ENCODE peak calls at places on chromosomes 3 and 15, in nine cellular contexts. One of them, this sample, is unnamed.

GRCh38 chr15:96355561-96356129 is 25.1 kb downstream of the NR2F2 start:
- DNase-seq in cardiac muscle cell: no peak
- DNase-seq in lung: no peak
- DNase-seq in esophagus muscularis mucosa: no peak
- DNase-seq in brain microvascular endothelial cell: no peak
- DNase-seq in upper lobe of right lung: no peak
- DNase-seq in left ventricle myocardium inferior: no peak
- DNase-seq in transverse colon: no peak
- DNase-seq in K562: no peak
- DNase-seq in this sample: no peak

GRCh38 chr3:150370129-150370602 is 37.9 kb upstream of the TSC22D2 start:
- DNase-seq in lung: peak; percentile 72
- DNase-seq in cardiac muscle cell: peak; percentile 58
- DNase-seq in K562: peak; percentile 44
- DNase-seq in esophagus muscularis mucosa: peak; percentile 93
- DNase-seq in upper lobe of right lung: no peak
- DNase-seq in left ventricle myocardium inferior: no peak
- DNase-seq in transverse colon: peak; percentile 39
- DNase-seq in brain microvascular endothelial cell: peak; percentile 97
- DNase-seq in this sample: peak; percentile 94

GRCh38 chr15:59885832-59886231 is 118.3 kb upstream of the FOXB1 start:
- DNase-seq in transverse colon: no peak
- DNase-seq in left ventricle myocardium inferior: no peak
- DNase-seq in brain microvascular endothelial cell: no peak
- DNase-seq in cardiac muscle cell: peak; percentile 18
- DNase-seq in esophagus muscularis mucosa: no peak
- DNase-seq in lung: no peak
- DNase-seq in K562: no peak
- DNase-seq in upper lobe of right lung: no peak
- DNase-seq in this sample: no peak

GRCh38 chr3:39143051-39143885 is 10.1 kb downstream of the CSRNP1 start:
- DNase-seq in cardiac muscle cell: no peak
- DNase-seq in upper lobe of right lung: no peak
- DNase-seq in left ventricle myocardium inferior: no peak
- DNase-seq in brain microvascular endothelial cell: no peak
- DNase-seq in K562: no peak
- DNase-seq in lung: no peak
- DNase-seq in esophagus muscularis mucosa: no peak
- DNase-seq in transverse colon: no peak
- DNase-seq in this sample: no peak

GRCh38 chr3:128847631-128848370 is 31.6 kb upstream of the ACAD9 start:
- DNase-seq in K562: no peak
- DNase-seq in brain microvascular endothelial cell: no peak
- DNase-seq in lung: no peak
- DNase-seq in cardiac muscle cell: no peak
- DNase-seq in esophagus muscularis mucosa: no peak
- DNase-seq in upper lobe of right lung: no peak
- DNase-seq in left ventricle myocardium inferior: no peak
- DNase-seq in transverse colon: no peak
- DNase-seq in this sample: no peak

GRCh38 chr3:124277516-124277890 is 285.6 kb upstream of the ROPN1 start:
- DNase-seq in lung: no peak
- DNase-seq in K562: no peak
- DNase-seq in transverse colon: peak; percentile 34
- DNase-seq in upper lobe of right lung: no peak
- DNase-seq in cardiac muscle cell: no peak
- DNase-seq in left ventricle myocardium inferior: no peak
- DNase-seq in brain microvascular endothelial cell: no peak
- DNase-seq in esophagus muscularis mucosa: no peak
- DNase-seq in this sample: no peak

GRCh38 chr3:18505056-18505455 is 79.9 kb upstream of the SATB1 start:
- DNase-seq in cardiac muscle cell: no peak
- DNase-seq in transverse colon: no peak
- DNase-seq in esophagus muscularis mucosa: no peak
- DNase-seq in brain microvascular endothelial cell: no peak
- DNase-seq in lung: no peak
- DNase-seq in K562: no peak
- DNase-seq in left ventricle myocardium inferior: no peak
- DNase-seq in upper lobe of right lung: no peak
- DNase-seq in this sample: no peak

GRCh38 chr3:134338516-134339261 is 35.6 kb downstream of the AMOTL2 start:
- DNase-seq in upper lobe of right lung: no peak
- DNase-seq in left ventricle myocardium inferior: no peak
- DNase-seq in transverse colon: no peak
- DNase-seq in esophagus muscularis mucosa: no peak
- DNase-seq in K562: no peak
- DNase-seq in lung: no peak
- DNase-seq in cardiac muscle cell: no peak
- DNase-seq in brain microvascular endothelial cell: no peak
- DNase-seq in this sample: no peak

DNA sequence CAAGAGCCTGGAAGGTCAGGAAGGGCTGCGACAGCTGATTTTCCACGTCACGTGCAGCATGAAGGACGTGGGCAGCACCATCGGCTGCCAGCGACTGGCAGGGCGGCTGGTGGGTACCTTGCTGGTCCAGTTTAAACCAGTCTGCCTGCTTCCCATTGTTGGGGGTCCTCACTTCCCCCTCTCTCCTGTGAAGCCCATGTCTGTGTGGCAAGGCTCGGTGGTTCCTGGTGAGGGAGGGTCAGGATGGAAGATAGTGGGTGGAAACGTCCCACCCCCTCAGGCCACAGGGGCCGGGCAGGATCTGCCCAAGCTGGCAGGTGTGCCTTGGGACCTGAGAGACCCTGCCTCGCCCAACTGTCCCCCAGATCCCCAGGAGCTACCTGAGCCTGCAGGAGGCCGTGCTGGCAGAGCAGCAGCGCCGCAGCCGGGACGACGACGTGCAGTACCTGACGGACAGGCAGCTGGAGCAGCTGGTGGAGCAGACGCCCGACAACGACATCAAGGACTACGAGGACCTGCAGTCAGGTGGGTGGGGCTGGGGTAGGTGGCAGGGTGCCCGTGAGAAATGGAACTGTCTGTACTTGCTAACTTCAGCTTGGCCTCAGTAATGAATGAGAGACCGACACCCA is 108.2 kb downstream of the LRRK1 start:
- DNase-seq in left ventricle myocardium inferior: no peak
- DNase-seq in cardiac muscle cell: no peak
- DNase-seq in brain microvascular endothelial cell: no peak
- DNase-seq in upper lobe of right lung: peak; percentile 58
- DNase-seq in K562: no peak
- DNase-seq in lung: peak; percentile 27
- DNase-seq in esophagus muscularis mucosa: peak; percentile 79
- DNase-seq in transverse colon: peak; percentile 8
- DNase-seq in this sample: no peak
- H3K36me3 ChIP-seq in left ventricle myocardium inferior: peaks cover 4% of the 10 kb centered on the region
- H3K36me3 ChIP-seq in cardiac muscle cell: no peaks in the 10 kb centered on the region
- H3K36me3 ChIP-seq in brain microvascular endothelial cell: no peaks in the 10 kb centered on the region
- H3K36me3 ChIP-seq in upper lobe of right lung: peaks cover 12% of the 10 kb centered on the region
- H3K36me3 ChIP-seq in K562: no peaks in the 10 kb centered on the region
- H3K36me3 ChIP-seq in lung: no peaks in the 10 kb centered on the region
- H3K36me3 ChIP-seq in esophagus muscularis mucosa: peaks cover 38% of the 10 kb centered on the region
- H3K36me3 ChIP-seq in transverse colon: no peaks in the 10 kb centered on the region
- H3K36me3 ChIP-seq in this sample: peaks cover 1% of the 10 kb centered on the region

DNA sequence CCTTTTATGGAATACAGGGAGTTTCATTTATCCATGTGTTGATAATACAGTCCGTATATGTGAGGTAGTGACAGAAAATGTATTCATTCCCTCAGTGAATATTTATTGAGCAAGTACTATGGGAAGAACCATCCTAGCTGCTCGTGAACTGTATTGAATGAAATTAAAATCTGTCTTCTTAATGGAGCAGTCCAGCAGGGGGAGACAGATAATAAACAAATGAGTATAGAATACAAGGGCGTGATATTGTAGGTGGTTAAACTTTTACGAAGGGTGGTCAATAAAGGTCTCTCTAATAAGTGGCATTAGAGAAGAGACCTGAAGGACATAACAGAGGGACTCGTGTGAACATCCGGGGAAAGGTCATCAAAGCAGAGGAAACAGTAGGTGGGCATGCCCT is 62.7 kb upstream of the OSTN start:
- DNase-seq in lung: no peak
- DNase-seq in cardiac muscle cell: peak; percentile 7
- DNase-seq in brain microvascular endothelial cell: peak; percentile 46
- DNase-seq in transverse colon: no peak
- DNase-seq in left ventricle myocardium inferior: no peak
- DNase-seq in K562: no peak
- DNase-seq in upper lobe of right lung: no peak
- DNase-seq in esophagus muscularis mucosa: no peak
- DNase-seq in this sample: no peak
- TF ChIP-seq CTCF in lung: no peak
- TF ChIP-seq CTCF in cardiac muscle cell: peak; percentile 38
- TF ChIP-seq CTCF in brain microvascular endothelial cell: peak; percentile 43
- TF ChIP-seq CTCF in transverse colon: peak; percentile 10
- TF ChIP-seq CTCF in left ventricle myocardium inferior: peak; percentile 51
- TF ChIP-seq CTCF in K562: peak; percentile 10
- TF ChIP-seq CTCF in upper lobe of right lung: peak; percentile 38
- TF ChIP-seq CTCF in esophagus muscularis mucosa: peak; percentile 24
- TF ChIP-seq CTCF in this sample: no peak

GRCh38 chr3:168249048-168249538 is 153.4 kb upstream of the GOLIM4 start:
- DNase-seq in upper lobe of right lung: no peak
- DNase-seq in left ventricle myocardium inferior: no peak
- DNase-seq in brain microvascular endothelial cell: peak; percentile 22
- DNase-seq in cardiac muscle cell: no peak
- DNase-seq in esophagus muscularis mucosa: no peak
- DNase-seq in transverse colon: no peak
- DNase-seq in lung: no peak
- DNase-seq in K562: no peak
- DNase-seq in this sample: no peak

GRCh38 chr3:168251371-168251770 is 155.6 kb upstream of the GOLIM4 start:
- DNase-seq in cardiac muscle cell: peak; percentile 25
- DNase-seq in brain microvascular endothelial cell: no peak
- DNase-seq in transverse colon: no peak
- DNase-seq in lung: no peak
- DNase-seq in K562: no peak
- DNase-seq in left ventricle myocardium inferior: no peak
- DNase-seq in upper lobe of right lung: no peak
- DNase-seq in esophagus muscularis mucosa: no peak
- DNase-seq in this sample: no peak

GRCh38 chr3:168248383-168249047 is 152.8 kb upstream of the GOLIM4 start:
- DNase-seq in left ventricle myocardium inferior: no peak
- DNase-seq in esophagus muscularis mucosa: no peak
- DNase-seq in brain microvascular endothelial cell: peak; percentile 16
- DNase-seq in cardiac muscle cell: peak; percentile 79
- DNase-seq in upper lobe of right lung: peak; percentile 73
- DNase-seq in lung: no peak
- DNase-seq in K562: no peak
- DNase-seq in transverse colon: no peak
- DNase-seq in this sample: no peak

GRCh38 chr3:168250415-168250861 is 154.7 kb upstream of the GOLIM4 start:
- DNase-seq in esophagus muscularis mucosa: no peak
- DNase-seq in brain microvascular endothelial cell: peak; percentile 11
- DNase-seq in transverse colon: no peak
- DNase-seq in left ventricle myocardium inferior: no peak
- DNase-seq in K562: no peak
- DNase-seq in cardiac muscle cell: peak; percentile 36
- DNase-seq in upper lobe of right lung: no peak
- DNase-seq in lung: no peak
- DNase-seq in this sample: no peak

DNA sequence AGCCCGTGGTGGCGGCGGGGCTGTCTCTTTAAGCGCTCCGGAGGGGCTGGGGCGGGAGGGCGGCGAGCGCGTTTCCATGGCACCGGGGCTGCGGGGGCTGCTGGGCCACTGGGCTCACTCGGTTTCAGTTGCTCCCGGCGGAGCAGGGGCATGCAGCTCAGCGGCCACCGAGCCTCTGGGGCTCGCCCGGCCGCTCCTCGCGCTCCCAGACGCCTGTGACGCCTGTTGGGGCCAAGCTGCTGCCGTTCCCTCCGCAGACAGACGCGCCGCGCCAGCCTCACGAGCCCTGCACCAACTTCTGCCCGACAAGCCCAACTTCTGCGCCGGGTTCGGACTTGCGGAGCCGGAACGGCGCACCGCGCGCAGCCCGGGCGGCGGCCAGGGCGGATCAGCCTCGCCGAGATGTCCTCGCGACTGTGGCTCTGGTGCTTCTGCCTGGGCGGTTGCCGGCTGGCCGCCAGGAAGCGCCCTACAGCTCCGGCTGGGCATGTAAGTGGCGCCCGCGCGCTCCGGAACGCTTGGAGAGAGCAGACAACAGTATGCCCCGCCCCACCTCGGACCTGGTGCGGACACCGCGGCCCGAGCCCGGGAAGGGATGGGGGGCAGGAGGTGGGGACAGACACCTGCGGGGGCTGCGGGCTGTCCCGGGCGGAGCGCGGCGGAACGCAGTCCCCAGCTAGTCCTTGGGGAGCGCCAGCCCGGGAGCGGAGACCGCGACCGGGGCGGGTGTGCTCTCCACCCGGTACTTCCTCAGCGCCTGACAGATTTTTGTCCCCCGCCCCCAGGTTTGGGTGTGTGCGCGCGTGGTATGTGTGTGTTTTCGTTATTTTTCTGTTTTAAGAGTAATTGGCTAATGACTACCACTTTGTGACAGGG is 154.1 kb upstream of the GOLIM4 start:
- DNase-seq in lung: peak; percentile 77
- DNase-seq in left ventricle myocardium inferior: peak; percentile 74
- DNase-seq in cardiac muscle cell: peak; percentile 92
- DNase-seq in brain microvascular endothelial cell: peak; percentile 70
- DNase-seq in esophagus muscularis mucosa: no peak
- DNase-seq in upper lobe of right lung: peak; percentile 90
- DNase-seq in transverse colon: peak; percentile 64
- DNase-seq in K562: peak; percentile 12
- DNase-seq in this sample: peak; percentile 23
- H3K27me3 ChIP-seq in lung: no peaks in the 10 kb centered on the region
- H3K27me3 ChIP-seq in left ventricle myocardium inferior: peaks cover 62% of the 10 kb centered on the region
- H3K27me3 ChIP-seq in cardiac muscle cell: no peaks in the 10 kb centered on the region
- H3K27me3 ChIP-seq in brain microvascular endothelial cell: no peaks in the 10 kb centered on the region
- H3K27me3 ChIP-seq in esophagus muscularis mucosa: no peaks in the 10 kb centered on the region
- H3K27me3 ChIP-seq in upper lobe of right lung: peaks cover 36% of the 10 kb centered on the region
- H3K27me3 ChIP-seq in transverse colon: peaks cover 75% of the 10 kb centered on the region
- H3K27me3 ChIP-seq in K562: peaks cover 8% of the 10 kb centered on the region
- H3K27me3 ChIP-seq in this sample: peaks cover 2% of the 10 kb centered on the region

DNA sequence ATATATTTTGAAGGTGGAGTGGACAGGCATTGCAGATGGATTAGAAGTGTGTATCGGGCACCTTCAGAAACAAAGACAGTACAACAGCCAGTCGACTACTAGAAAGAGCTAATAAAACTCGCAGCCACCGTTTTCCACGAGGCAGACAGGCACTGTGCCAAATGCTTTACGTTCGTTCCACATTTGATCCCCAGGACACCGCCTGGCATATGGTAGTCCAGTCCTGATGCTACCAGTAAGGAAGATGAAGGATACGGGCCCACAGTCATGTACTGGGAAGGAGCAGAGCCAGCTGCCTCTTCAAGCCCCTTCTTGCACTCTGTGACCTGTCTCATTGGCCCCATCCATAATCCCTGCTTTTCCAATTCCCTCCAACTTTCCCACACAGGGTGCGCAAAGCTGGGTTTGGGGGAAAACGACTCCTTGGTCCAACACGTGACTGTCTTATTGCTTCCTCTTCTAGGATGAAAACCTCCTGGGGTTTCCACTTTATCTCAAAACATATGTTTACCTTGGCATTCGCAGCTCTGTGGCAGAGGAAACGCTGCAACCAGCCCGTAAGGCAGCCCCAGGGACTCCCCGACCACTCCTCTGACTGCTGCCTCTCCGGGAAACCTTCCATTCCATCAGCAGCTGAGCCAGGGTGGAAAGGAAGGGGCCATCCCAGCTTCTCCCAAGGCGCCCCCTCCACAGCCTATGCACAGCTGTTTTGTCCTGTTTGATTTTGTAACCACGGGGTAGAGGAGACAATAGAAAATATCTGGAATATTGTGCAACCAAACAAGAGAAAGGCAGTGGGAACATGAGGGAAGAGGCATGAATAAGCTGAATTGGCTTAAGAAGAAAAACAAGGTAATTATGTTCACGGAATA is 107.4 kb downstream of the ADAMTS17 start:
- DNase-seq in brain microvascular endothelial cell: peak; percentile 4
- DNase-seq in cardiac muscle cell: no peak
- DNase-seq in esophagus muscularis mucosa: no peak
- DNase-seq in upper lobe of right lung: no peak
- DNase-seq in left ventricle myocardium inferior: peak; percentile 73
- DNase-seq in lung: no peak
- DNase-seq in K562: no peak
- DNase-seq in transverse colon: peak; percentile 21
- DNase-seq in this sample: no peak
- H3K36me3 ChIP-seq in brain microvascular endothelial cell: no peaks in the 10 kb centered on the region
- H3K36me3 ChIP-seq in cardiac muscle cell: no peaks in the 10 kb centered on the region
- H3K36me3 ChIP-seq in esophagus muscularis mucosa: no peaks in the 10 kb centered on the region
- H3K36me3 ChIP-seq in upper lobe of right lung: no peaks in the 10 kb centered on the region
- H3K36me3 ChIP-seq in left ventricle myocardium inferior: no peaks in the 10 kb centered on the region
- H3K36me3 ChIP-seq in lung: no peaks in the 10 kb centered on the region
- H3K36me3 ChIP-seq in K562: no peaks in the 10 kb centered on the region
- H3K36me3 ChIP-seq in transverse colon: no peaks in the 10 kb centered on the region
- H3K36me3 ChIP-seq in this sample: no peaks in the 10 kb centered on the region

This sample was measured in kidney epithelial cell.